ENCODE peak calls at places on chromosome 19, in seven cellular contexts. Y is fibroblast of the aortic adventitia; W is AG08396; I is tibial nerve; O is T follicular helper cell; H is substantia nigra; C is activated T-helper 1 cell treated with anti-CD3 and anti-CD28 coated beads, Interleukin-2, amount 50 U/mL, for 16 hours. R is an unnamed sample.

GRCh38 chr19:55581145-55581827 is 638 bp upstream of the ZNF579 start:
- DNase-seq in O (no peak), I (no peak), C (no peak), H (no peak), W (no peak), Y (no peak), R (no peak)

GRCh38 chr19:10424011-10424637 is 3.8 kb downstream of the PDE4A start:
- DNase-seq in I (peak), Y (peak), W (peak), O (no peak), C (no peak), H (no peak), R (peak)

GRCh38 chr19:56015756-56016155 is 29.2 kb downstream of the NLRP5 start:
- DNase-seq in H (no peak), Y (no peak), O (no peak), W (no peak), C (no peak), I (no peak), R (no peak)

GRCh38 chr19:53509443-53509842 is 28.5 kb upstream of the ZNF331 start:
- DNase-seq in C (no peak), I (no peak), H (no peak), W (no peak), O (no peak), Y (no peak), R (no peak)

GRCh38 chr19:6685962-6686627 is 16.1 kb upstream of the TNFSF14 start:
- DNase-seq in W (no peak), O (no peak), Y (no peak), I (no peak), H (no peak), C (no peak), R (no peak)

GRCh38 chr19:42099336-42099925 is 23.5 kb downstream of the ZNF574 start:
- DNase-seq in I (no peak), Y (no peak), C (no peak), W (no peak), H (no peak), O (no peak), R (no peak)

GRCh38 chr19:47253467-47253881 is 2.9 kb upstream of the CCDC9 start:
- DNase-seq in I (no peak), H (no peak), W (no peak), O (no peak), C (no peak), Y (peak), R (peak)

GRCh38 chr19:2333027-2333806 is 4.7 kb downstream of the SPPL2B start:
- DNase-seq in H (no peak), Y (no peak), I (no peak), W (no peak), O (no peak), C (no peak), R (no peak)

GRCh38 chr19:18479964-18480723 is 41.7 kb downstream of the ELL start:
- DNase-seq in W (peak), Y (peak), O (no peak), C (no peak), I (peak), H (no peak), R (peak)

GRCh38 chr19:13027031-13027430 is 31.8 kb downstream of the NFIX start:
- DNase-seq in W (no peak), H (no peak), Y (no peak), I (no peak), C (no peak), O (no peak), R (no peak)

GRCh38 chr19:57886046-57886445 is 2.8 kb downstream of the ZNF814 start:
- DNase-seq in Y (no peak), C (no peak), I (no peak), W (no peak), O (no peak), H (no peak), R (no peak)

GRCh38 chr19:37926255-37926654 is 19.2 kb downstream of the SIPA1L3 start:
- DNase-seq in Y (no peak), O (no peak), C (no peak), W (no peak), H (no peak), I (no peak), R (no peak)

GRCh38 chr19:15173746-15174404 is 26.9 kb downstream of the NOTCH3 start:
- DNase-seq in Y (no peak), I (no peak), H (no peak), W (no peak), O (no peak), C (no peak), R (no peak)

GRCh38 chr19:1041272-1041834 is 1.4 kb downstream of the ABCA7 start:
- DNase-seq in I (no peak), H (no peak), C (no peak), O (no peak), W (no peak), Y (no peak), R (no peak)

GRCh38 chr19:13902993-13903555 is 2.8 kb downstream of the BRME1 start:
- DNase-seq in H (no peak), W (no peak), Y (no peak), I (no peak), O (no peak), C (no peak), R (no peak)

GRCh38 chr19:32018014-32018413 is 327.4 kb upstream of the ZNF507 start:
- DNase-seq in W (no peak), I (peak), Y (no peak), C (no peak), H (no peak), O (no peak), R (peak)

GRCh38 chr19:485122-485521 is 11.2 kb upstream of the MADCAM1 start:
- DNase-seq in O (no peak), Y (no peak), I (no peak), W (no peak), H (no peak), C (no peak), R (no peak)

GRCh38 chr19:19460761-19461265 is 54.5 kb downstream of the TSSK6 start:
- DNase-seq in C (peak), W (peak), I (peak), H (no peak), O (peak), Y (peak), R (no peak)

GRCh38 chr19:56972291-56972914 is 131.9 kb upstream of the PEG3 start:
- DNase-seq in Y (no peak), C (no peak), H (no peak), W (no peak), O (no peak), I (no peak), R (no peak)

GRCh38 chr19:10544242-10544752 is 593 bp downstream of the ATG4D start:
- DNase-seq in I (no peak), W (peak), C (no peak), Y (no peak), H (no peak), O (no peak), R (no peak)

GRCh38 chr19:2191456-2191931 is 27.8 kb downstream of the DOT1L start:
- DNase-seq in H (no peak), W (no peak), Y (no peak), O (no peak), C (no peak), I (no peak), R (no peak)

GRCh38 chr19:799076-799881 is 2.0 kb downstream of the PTBP1 start:
- DNase-seq in I (no peak), C (no peak), W (peak), Y (peak), O (no peak), H (no peak), R (peak)

GRCh38 chr19:13215572-13216380 is 65.6 kb downstream of the IER2 start:
- DNase-seq in O (peak), W (no peak), Y (no peak), H (no peak), C (no peak), I (no peak), R (no peak)

GRCh38 chr19:30060872-30061556 is 119.0 kb downstream of the URI1 start:
- DNase-seq in W (no peak), Y (no peak), C (no peak), O (no peak), H (no peak), I (no peak), R (no peak)

GRCh38 chr19:38012290-38012689 is 105.3 kb downstream of the SIPA1L3 start:
- DNase-seq in Y (no peak), W (no peak), I (no peak), H (no peak), O (no peak), C (no peak), R (no peak)

GRCh38 chr19:43908659-43909058 is 26.4 kb downstream of the ZNF45 start:
- DNase-seq in I (no peak), C (no peak), W (no peak), H (no peak), Y (no peak), O (no peak), R (no peak)

GRCh38 chr19:7301525-7301924 is 7.3 kb upstream of the INSR start:
- DNase-seq in H (no peak), I (no peak), C (no peak), O (no peak), W (no peak), Y (no peak), R (no peak)

GRCh38 chr19:19594371-19594770 is 24.1 kb downstream of the PBX4 start:
- DNase-seq in C (no peak), Y (no peak), W (no peak), O (no peak), H (no peak), I (no peak), R (no peak)

GRCh38 chr19:13396256-13397080 is 109.8 kb downstream of the CACNA1A start:
- DNase-seq in C (no peak), Y (peak), O (no peak), I (no peak), H (no peak), W (peak), R (peak)

GRCh38 chr19:590396-590745 is 690 bp downstream of the HCN2 start:
- DNase-seq in W (no peak), C (no peak), H (no peak), Y (peak), I (no peak), O (no peak), R (no peak)

GRCh38 chr19:8446055-8446709 is 1.4 kb downstream of the HNRNPM start:
- DNase-seq in O (no peak), Y (no peak), I (no peak), W (no peak), C (no peak), H (no peak), R (no peak)

GRCh38 chr19:2261438-2262172 is 5.4 kb upstream of the JSRP1 start:
- DNase-seq in Y (peak), O (no peak), C (no peak), H (no peak), W (no peak), I (no peak), R (no peak)

GRCh38 chr19:51000981-51001380 is 423 bp downstream of the KLK8 start:
- DNase-seq in Y (no peak), W (no peak), C (no peak), I (no peak), H (no peak), O (no peak), R (no peak)

GRCh38 chr19:49434907-49435577 is 6.3 kb downstream of the SLC17A7 start:
- DNase-seq in I (no peak), W (no peak), H (no peak), O (no peak), C (no peak), Y (no peak), R (no peak)

R was measured in SJSA1.